ENCODE peak calls at places on chromosome 1, in ten cellular contexts. I is adipocyte; C is Right ventricle myocardium superior; E is ascending aorta; Y is NCI-H2081; B is effector memory CD8-positive, alpha-beta T cell; W is mucosa of descending colon; O is CD4-positive, alpha-beta T cell; Z is NCI-H460; Q is GM10248. K is an unnamed sample.

GRCh38 chr1:32151319-32151787 is 28.1 kb upstream of the TXLNA start:
- DNase-seq in I (peak; percentile 73), C (no peak), E (no peak), Y (no peak), B (no peak), W (no peak), O (no peak), Z (no peak), Q (no peak), K (no peak)

GRCh38 chr1:214568328-214568727 is 16.9 kb upstream of the PTPN14 start:
- DNase-seq in I (peak; percentile 47), C (no peak), E (no peak), Y (no peak), B (no peak), W (no peak), O (no peak), Z (no peak), Q (no peak), K (no peak)

GRCh38 chr1:58942759-58943191 is 158.9 kb upstream of the JUN start:
- DNase-seq in I (no peak), C (no peak), E (no peak), Y (no peak), B (no peak), W (no peak), O (no peak), Z (no peak), Q (no peak), K (no peak)

GRCh38 chr1:207886227-207886626 is 24.7 kb downstream of the CD34 start:
- DNase-seq in I (no peak), C (no peak), E (no peak), Y (no peak), B (no peak), W (no peak), O (no peak), Z (no peak), Q (no peak), K (no peak)

GRCh38 chr1:243268284-243268653 is 12.4 kb downstream of the SDCCAG8 start:
- DNase-seq in I (peak; percentile 70), C (no peak), E (no peak), Y (no peak), B (no peak), W (no peak), O (no peak), Z (peak; percentile 47), Q (no peak), K (no peak)

GRCh38 chr1:182752077-182752826 is 37.3 kb upstream of the NPL start:
- DNase-seq in I (no peak), C (no peak), E (no peak), Y (no peak), B (no peak), W (no peak), O (no peak), Z (no peak), Q (no peak), K (no peak)

GRCh38 chr1:228073870-228074545 is 8.5 kb upstream of the ARF1 start:
- DNase-seq in I (peak; percentile 29), C (peak; percentile 42), E (no peak), Y (no peak), B (no peak), W (no peak), O (no peak), Z (no peak), Q (no peak), K (no peak)

GRCh38 chr1:32623775-32624174 is 26.6 kb downstream of the ZBTB8OS start:
- DNase-seq in I (no peak), C (no peak), E (no peak), Y (no peak), B (no peak), W (no peak), O (no peak), Z (no peak), Q (no peak), K (no peak)

K was measured in DMS153.